ENCODE peak calls at places on chromosome 19, in ten cellular contexts. One of them, this sample, is unnamed. For H3K4me1, the result is how much of the 10 kb centered on the place peaks cover.

GRCh38 chr19:47225746-47226425 is 5.1 kb downstream of the BBC3 start:
- DNase-seq in pancreas: peak
- DNase-seq in neuronal stem cell: peak
- DNase-seq in left ventricle myocardium inferior: peak
- DNase-seq in thyroid gland: peak
- DNase-seq in OCI-LY7: peak
- DNase-seq in right lobe of liver: peak
- DNase-seq in cardiac muscle cell: peak
- DNase-seq in tibial artery: peak
- DNase-seq in thoracic aorta: peak
- DNase-seq in this sample: peak

GRCh38 chr19:47351545-47351944 is 2.4 kb downstream of the DHX34 start:
- DNase-seq in pancreas: no peak
- DNase-seq in neuronal stem cell: no peak
- DNase-seq in left ventricle myocardium inferior: no peak
- DNase-seq in thyroid gland: no peak
- DNase-seq in OCI-LY7: peak
- DNase-seq in right lobe of liver: no peak
- DNase-seq in cardiac muscle cell: peak
- DNase-seq in tibial artery: no peak
- DNase-seq in thoracic aorta: no peak
- DNase-seq in this sample: no peak

GRCh38 chr19:46963093-46963734 is 56.4 kb upstream of the NPAS1 start:
- DNase-seq in pancreas: no peak
- DNase-seq in neuronal stem cell: no peak
- DNase-seq in left ventricle myocardium inferior: no peak
- DNase-seq in thyroid gland: no peak
- DNase-seq in OCI-LY7: no peak
- DNase-seq in right lobe of liver: no peak
- DNase-seq in cardiac muscle cell: peak
- DNase-seq in tibial artery: no peak
- DNase-seq in thoracic aorta: no peak
- DNase-seq in this sample: no peak

GRCh38 chr19:9956956-9957355 is 20.6 kb upstream of the OLFM2 start:
- DNase-seq in pancreas: no peak
- DNase-seq in neuronal stem cell: no peak
- DNase-seq in left ventricle myocardium inferior: no peak
- DNase-seq in thyroid gland: no peak
- DNase-seq in OCI-LY7: no peak
- DNase-seq in right lobe of liver: no peak
- DNase-seq in cardiac muscle cell: no peak
- DNase-seq in tibial artery: no peak
- DNase-seq in thoracic aorta: no peak
- DNase-seq in this sample: no peak

GRCh38 chr19:35212241-35212640 is 16.3 kb downstream of the FAM187B start:
- DNase-seq in pancreas: no peak
- DNase-seq in neuronal stem cell: no peak
- DNase-seq in left ventricle myocardium inferior: no peak
- DNase-seq in thyroid gland: no peak
- DNase-seq in OCI-LY7: no peak
- DNase-seq in right lobe of liver: no peak
- DNase-seq in cardiac muscle cell: no peak
- DNase-seq in tibial artery: no peak
- DNase-seq in thoracic aorta: no peak
- DNase-seq in this sample: no peak

GRCh38 chr19:55165952-55166529 is 372 bp downstream of the DNAAF3 start:
- DNase-seq in pancreas: peak
- DNase-seq in neuronal stem cell: peak
- DNase-seq in left ventricle myocardium inferior: peak
- DNase-seq in thyroid gland: peak
- DNase-seq in OCI-LY7: peak
- DNase-seq in right lobe of liver: peak
- DNase-seq in cardiac muscle cell: peak
- DNase-seq in tibial artery: no peak
- DNase-seq in thoracic aorta: no peak
- DNase-seq in this sample: peak

GRCh38 chr19:31957711-31958110 is 387.7 kb upstream of the ZNF507 start:
- DNase-seq in pancreas: no peak
- DNase-seq in neuronal stem cell: no peak
- DNase-seq in left ventricle myocardium inferior: no peak
- DNase-seq in thyroid gland: no peak
- DNase-seq in OCI-LY7: no peak
- DNase-seq in right lobe of liver: no peak
- DNase-seq in cardiac muscle cell: no peak
- DNase-seq in tibial artery: no peak
- DNase-seq in thoracic aorta: no peak
- DNase-seq in this sample: no peak

GRCh38 chr19:33390120-33390907 is 16.8 kb downstream of the CEBPG start:
- DNase-seq in pancreas: peak
- DNase-seq in neuronal stem cell: no peak
- DNase-seq in left ventricle myocardium inferior: peak
- DNase-seq in thyroid gland: peak
- DNase-seq in OCI-LY7: no peak
- DNase-seq in right lobe of liver: peak
- DNase-seq in cardiac muscle cell: peak
- DNase-seq in tibial artery: peak
- DNase-seq in thoracic aorta: no peak
- DNase-seq in this sample: peak

GRCh38 chr19:3608079-3608641 is 1.5 kb upstream of the TBXA2R start:
- DNase-seq in pancreas: no peak
- DNase-seq in neuronal stem cell: no peak
- DNase-seq in left ventricle myocardium inferior: no peak
- DNase-seq in thyroid gland: no peak
- DNase-seq in OCI-LY7: no peak
- DNase-seq in right lobe of liver: no peak
- DNase-seq in cardiac muscle cell: no peak
- DNase-seq in tibial artery: no peak
- DNase-seq in thoracic aorta: no peak
- DNase-seq in this sample: no peak

GRCh38 chr19:17264641-17264979 is at the start of gene USHBP1:
- DNase-seq in pancreas: no peak
- DNase-seq in neuronal stem cell: no peak
- DNase-seq in left ventricle myocardium inferior: peak
- DNase-seq in thyroid gland: peak
- DNase-seq in OCI-LY7: peak
- DNase-seq in right lobe of liver: peak
- DNase-seq in cardiac muscle cell: no peak
- DNase-seq in tibial artery: no peak
- DNase-seq in thoracic aorta: no peak
- DNase-seq in this sample: peak

GRCh38 chr19:17266975-17267788 is at the start of gene BABAM1:
- DNase-seq in pancreas: peak
- DNase-seq in neuronal stem cell: peak
- DNase-seq in left ventricle myocardium inferior: peak
- DNase-seq in thyroid gland: peak
- DNase-seq in OCI-LY7: peak
- DNase-seq in right lobe of liver: peak
- DNase-seq in cardiac muscle cell: peak
- DNase-seq in tibial artery: peak
- DNase-seq in thoracic aorta: peak
- DNase-seq in this sample: peak

GRCh38 chr19:17268754-17269153 is 1.5 kb downstream of the BABAM1 start:
- DNase-seq in pancreas: peak
- DNase-seq in neuronal stem cell: no peak
- DNase-seq in left ventricle myocardium inferior: no peak
- DNase-seq in thyroid gland: no peak
- DNase-seq in OCI-LY7: no peak
- DNase-seq in right lobe of liver: no peak
- DNase-seq in cardiac muscle cell: no peak
- DNase-seq in tibial artery: no peak
- DNase-seq in thoracic aorta: no peak
- DNase-seq in this sample: no peak

GRCh38 chr19:17266026-17266425 is 1.2 kb upstream of the BABAM1 start:
- DNase-seq in pancreas: no peak
- DNase-seq in neuronal stem cell: no peak
- DNase-seq in left ventricle myocardium inferior: no peak
- DNase-seq in thyroid gland: no peak
- DNase-seq in OCI-LY7: no peak
- DNase-seq in right lobe of liver: no peak
- DNase-seq in cardiac muscle cell: no peak
- DNase-seq in tibial artery: no peak
- DNase-seq in thoracic aorta: no peak
- DNase-seq in this sample: no peak

DNA sequence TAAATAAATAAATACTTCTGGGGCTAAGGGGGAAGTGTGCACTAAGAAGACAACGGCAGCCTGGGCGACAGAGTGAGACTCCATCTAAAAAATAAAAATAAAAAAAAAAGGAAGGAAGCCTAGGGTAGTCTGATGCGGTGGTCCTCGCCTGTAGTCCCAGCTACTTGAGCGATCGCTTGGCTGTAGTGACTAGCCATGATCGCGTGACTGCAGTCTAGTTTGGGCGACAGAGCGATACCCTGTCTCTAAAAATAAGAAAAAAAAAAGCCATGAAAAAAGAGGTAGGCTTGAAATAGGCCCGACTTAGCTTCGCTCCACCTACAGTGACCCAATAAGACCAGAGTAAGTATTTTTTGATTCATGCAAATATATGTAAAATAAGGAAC is 661 bp upstream of the BABAM1 start:
- DNase-seq in pancreas: no peak
- DNase-seq in neuronal stem cell: no peak
- DNase-seq in left ventricle myocardium inferior: no peak
- DNase-seq in thyroid gland: no peak
- DNase-seq in OCI-LY7: no peak
- DNase-seq in right lobe of liver: no peak
- DNase-seq in cardiac muscle cell: no peak
- DNase-seq in tibial artery: no peak
- DNase-seq in thoracic aorta: no peak
- DNase-seq in this sample: no peak
- H3K27ac ChIP-seq in pancreas: peak
- H3K27ac ChIP-seq in neuronal stem cell: no peak
- H3K27ac ChIP-seq in left ventricle myocardium inferior: peak
- H3K27ac ChIP-seq in thyroid gland: no peak
- H3K27ac ChIP-seq in OCI-LY7: peak
- H3K27ac ChIP-seq in right lobe of liver: no peak
- H3K27ac ChIP-seq in cardiac muscle cell: no peak
- H3K27ac ChIP-seq in tibial artery: no peak
- H3K27ac ChIP-seq in thoracic aorta: peak
- H3K27ac ChIP-seq in this sample: no peak

DNA sequence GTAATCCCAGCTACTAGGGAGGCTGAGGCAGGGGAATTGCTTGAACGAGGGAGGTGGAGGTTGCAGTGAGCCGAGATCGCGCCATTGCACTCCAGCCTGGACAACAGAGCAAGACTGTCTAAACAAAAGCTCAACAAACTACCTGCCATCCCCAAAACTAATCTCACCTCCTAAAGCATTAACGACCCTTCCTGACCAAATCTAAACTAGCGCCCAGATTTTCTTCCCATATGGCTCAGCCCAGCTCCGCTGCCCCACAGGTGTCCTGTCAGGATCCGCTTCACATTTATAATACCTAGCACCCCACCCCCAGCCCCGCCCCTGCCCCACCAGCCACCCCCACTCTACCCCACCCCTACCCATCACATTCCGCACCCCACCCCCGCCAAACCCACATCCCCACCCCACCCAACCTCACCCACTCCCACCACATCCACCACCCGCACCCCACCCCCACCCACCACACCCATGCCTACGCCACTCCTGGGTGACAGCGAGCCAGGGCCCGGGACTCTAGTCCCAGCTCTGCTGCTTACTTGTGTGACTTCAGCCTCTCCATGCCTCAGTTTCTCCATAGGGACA is 599 bp downstream of the C19orf12 start:
- DNase-seq in pancreas: no peak
- DNase-seq in neuronal stem cell: no peak
- DNase-seq in left ventricle myocardium inferior: no peak
- DNase-seq in thyroid gland: no peak
- DNase-seq in OCI-LY7: no peak
- DNase-seq in right lobe of liver: no peak
- DNase-seq in cardiac muscle cell: no peak
- DNase-seq in tibial artery: no peak
- DNase-seq in thoracic aorta: no peak
- DNase-seq in this sample: no peak
- H3K4me1 ChIP-seq in pancreas: under half
- H3K4me1 ChIP-seq in neuronal stem cell: under half
- H3K4me1 ChIP-seq in left ventricle myocardium inferior: half or more
- H3K4me1 ChIP-seq in thyroid gland: under half
- H3K4me1 ChIP-seq in OCI-LY7: under half
- H3K4me1 ChIP-seq in right lobe of liver: half or more
- H3K4me1 ChIP-seq in cardiac muscle cell: under half
- H3K4me1 ChIP-seq in tibial artery: under half
- H3K4me1 ChIP-seq in thoracic aorta: under half
- H3K4me1 ChIP-seq in this sample: under half

GRCh38 chr19:51488491-51488890 is 10.2 kb downstream of the CEACAM18 start:
- DNase-seq in pancreas: no peak
- DNase-seq in neuronal stem cell: no peak
- DNase-seq in left ventricle myocardium inferior: no peak
- DNase-seq in thyroid gland: no peak
- DNase-seq in OCI-LY7: no peak
- DNase-seq in right lobe of liver: no peak
- DNase-seq in cardiac muscle cell: no peak
- DNase-seq in tibial artery: no peak
- DNase-seq in thoracic aorta: no peak
- DNase-seq in this sample: no peak

GRCh38 chr19:51493776-51494175 is 7.8 kb downstream of the SIGLEC12 start:
- DNase-seq in pancreas: no peak
- DNase-seq in neuronal stem cell: no peak
- DNase-seq in left ventricle myocardium inferior: no peak
- DNase-seq in thyroid gland: no peak
- DNase-seq in OCI-LY7: no peak
- DNase-seq in right lobe of liver: no peak
- DNase-seq in cardiac muscle cell: no peak
- DNase-seq in tibial artery: no peak
- DNase-seq in thoracic aorta: no peak
- DNase-seq in this sample: no peak

GRCh38 chr19:51489113-51489512 is 10.8 kb downstream of the CEACAM18 start:
- DNase-seq in pancreas: no peak
- DNase-seq in neuronal stem cell: no peak
- DNase-seq in left ventricle myocardium inferior: no peak
- DNase-seq in thyroid gland: no peak
- DNase-seq in OCI-LY7: no peak
- DNase-seq in right lobe of liver: no peak
- DNase-seq in cardiac muscle cell: no peak
- DNase-seq in tibial artery: no peak
- DNase-seq in thoracic aorta: no peak
- DNase-seq in this sample: no peak

GRCh38 chr19:51491586-51491985 is 10.0 kb downstream of the SIGLEC12 start:
- DNase-seq in pancreas: no peak
- DNase-seq in neuronal stem cell: no peak
- DNase-seq in left ventricle myocardium inferior: no peak
- DNase-seq in thyroid gland: no peak
- DNase-seq in OCI-LY7: no peak
- DNase-seq in right lobe of liver: no peak
- DNase-seq in cardiac muscle cell: no peak
- DNase-seq in tibial artery: no peak
- DNase-seq in thoracic aorta: no peak
- DNase-seq in this sample: no peak

GRCh38 chr19:51490676-51491075 is 10.9 kb downstream of the SIGLEC12 start:
- DNase-seq in pancreas: no peak
- DNase-seq in neuronal stem cell: no peak
- DNase-seq in left ventricle myocardium inferior: no peak
- DNase-seq in thyroid gland: no peak
- DNase-seq in OCI-LY7: no peak
- DNase-seq in right lobe of liver: no peak
- DNase-seq in cardiac muscle cell: no peak
- DNase-seq in tibial artery: no peak
- DNase-seq in thoracic aorta: no peak
- DNase-seq in this sample: no peak
- H3K4me3 ChIP-seq in pancreas: no peak
- H3K4me3 ChIP-seq in neuronal stem cell: no peak
- H3K4me3 ChIP-seq in left ventricle myocardium inferior: no peak
- H3K4me3 ChIP-seq in thyroid gland: no peak
- H3K4me3 ChIP-seq in OCI-LY7: no peak
- H3K4me3 ChIP-seq in right lobe of liver: no peak
- H3K4me3 ChIP-seq in cardiac muscle cell: no peak
- H3K4me3 ChIP-seq in tibial artery: no peak
- H3K4me3 ChIP-seq in thoracic aorta: no peak
- H3K4me3 ChIP-seq in this sample: no peak

GRCh38 chr19:19062454-19063182 is 1.2 kb upstream of the SLC25A42 start:
- DNase-seq in pancreas: no peak
- DNase-seq in neuronal stem cell: no peak
- DNase-seq in left ventricle myocardium inferior: no peak
- DNase-seq in thyroid gland: peak
- DNase-seq in OCI-LY7: peak
- DNase-seq in right lobe of liver: no peak
- DNase-seq in cardiac muscle cell: no peak
- DNase-seq in tibial artery: no peak
- DNase-seq in thoracic aorta: no peak
- DNase-seq in this sample: peak
- H3K27ac ChIP-seq in pancreas: peak
- H3K27ac ChIP-seq in neuronal stem cell: no peak
- H3K27ac ChIP-seq in left ventricle myocardium inferior: peak
- H3K27ac ChIP-seq in thyroid gland: peak
- H3K27ac ChIP-seq in OCI-LY7: peak
- H3K27ac ChIP-seq in right lobe of liver: peak
- H3K27ac ChIP-seq in cardiac muscle cell: peak
- H3K27ac ChIP-seq in tibial artery: peak
- H3K27ac ChIP-seq in thoracic aorta: peak
- H3K27ac ChIP-seq in this sample: peak

This sample was measured in right cardiac atrium.